ENCODE peak calls at places on chromosomes 6 and 20, in four cellular contexts. Y is HCT116, I is left ventricle myocardium inferior, U is OCI-M1. C is an unnamed sample.

GRCh38 chr20:2741881-2742280 is 49.3 kb downstream of the EBF4 start:
- DNase-seq in Y (no peak), I (no peak), U (no peak), C (no peak)

GRCh38 chr6:23633986-23634385 is 492.0 kb upstream of the NRSN1 start:
- DNase-seq in Y (no peak), I (no peak), U (no peak), C (no peak)

GRCh38 chr6:137975058-137975940 is 108.2 kb downstream of the TNFAIP3 start:
- DNase-seq in Y (peak), I (no peak), U (peak), C (no peak)

GRCh38 chr20:61262514-61262913 is 10.5 kb downstream of the CDH4 start:
- DNase-seq in Y (no peak), I (no peak), U (no peak), C (no peak)

GRCh38 chr6:160272707-160273106 is 14.1 kb upstream of the SLC22A2 start:
- DNase-seq in Y (no peak), I (no peak), U (no peak), C (no peak)

GRCh38 chr6:159062965-159063364 is 18.2 kb upstream of the TAGAP start:
- DNase-seq in Y (no peak), I (no peak), U (peak), C (no peak)

GRCh38 chr6:131532476-131533108 is 40.4 kb upstream of the ARG1 start:
- DNase-seq in Y (no peak), I (no peak), U (no peak), C (no peak)

GRCh38 chr20:43824699-43825402 is 89.8 kb upstream of the TOX2 start:
- DNase-seq in Y (no peak), I (no peak), U (peak), C (no peak)

GRCh38 chr6:3088853-3089445 is 20.7 kb downstream of the RIPK1 start:
- DNase-seq in Y (no peak), I (no peak), U (no peak), C (no peak)

GRCh38 chr20:16017656-16018055 is 555.6 kb downstream of the KIF16B start:
- DNase-seq in Y (no peak), I (no peak), U (no peak), C (no peak)

GRCh38 chr6:112906737-112907136 is 559.6 kb downstream of the RFPL4B start:
- DNase-seq in Y (no peak), I (peak), U (no peak), C (no peak)

GRCh38 chr20:60586417-60587105 is 628.3 kb downstream of the CDH26 start:
- DNase-seq in Y (no peak), I (peak), U (no peak), C (no peak)

GRCh38 chr20:46021361-46022359 is 7.4 kb upstream of the SLC12A5 start:
- DNase-seq in Y (no peak), I (no peak), U (peak), C (no peak)

GRCh38 chr6:107809966-107810365 is 14.1 kb downstream of the SCML4 start:
- DNase-seq in Y (no peak), I (no peak), U (no peak), C (no peak)

GRCh38 chr20:18650224-18650623 is 62.4 kb downstream of the DTD1 start:
- DNase-seq in Y (no peak), I (no peak), U (peak), C (no peak)

GRCh38 chr20:58366016-58366415 is 23.0 kb upstream of the VAPB start:
- DNase-seq in Y (no peak), I (no peak), U (no peak), C (no peak)

GRCh38 chr20:2866236-2866635 is 7.0 kb upstream of the PTPRA start:
- DNase-seq in Y (no peak), I (no peak), U (no peak), C (no peak)

GRCh38 chr6:147554281-147554680 is 45.8 kb downstream of the SAMD5 start:
- DNase-seq in Y (no peak), I (no peak), U (no peak), C (no peak)

GRCh38 chr6:130848945-130849344 is 21.7 kb downstream of the SMLR1 start:
- DNase-seq in Y (no peak), I (no peak), U (peak), C (no peak)

GRCh38 chr6:21265264-21266044 is 328.1 kb upstream of the SOX4 start:
- DNase-seq in Y (no peak), I (no peak), U (no peak), C (no peak)

GRCh38 chr6:98946877-98947410 is 802 bp downstream of the FBXL4 start:
- DNase-seq in Y (no peak), I (no peak), U (peak), C (no peak)

GRCh38 chr20:10646006-10646405 is 27.8 kb downstream of the JAG1 start:
- DNase-seq in Y (no peak), I (no peak), U (no peak), C (no peak)

GRCh38 chr6:44223471-44224153 is at the start of gene SLC29A1:
- DNase-seq in Y (no peak), I (peak), U (peak), C (no peak)

GRCh38 chr6:104705095-104705707 is 154.5 kb downstream of the HACE1 start:
- DNase-seq in Y (no peak), I (peak), U (peak), C (peak)

GRCh38 chr6:7058250-7058923 is 49.4 kb upstream of the RREB1 start:
- DNase-seq in Y (peak), I (no peak), U (peak), C (peak)

GRCh38 chr6:43282636-43283513 is 15.2 kb upstream of the SLC22A7 start:
- DNase-seq in Y (no peak), I (no peak), U (no peak), C (no peak)

GRCh38 chr20:17840423-17840822 is 128.2 kb downstream of the SNX5 start:
- DNase-seq in Y (no peak), I (no peak), U (no peak), C (no peak)

GRCh38 chr6:130482645-130483390 is 117.0 kb downstream of the TMEM200A start:
- DNase-seq in Y (no peak), I (no peak), U (peak), C (no peak)

GRCh38 chr20:36950432-36951197 is 893 bp downstream of the SAMHD1 start:
- DNase-seq in Y (no peak), I (peak), U (peak), C (no peak)

GRCh38 chr6:144311361-144311760 is 26.2 kb downstream of the UTRN start:
- DNase-seq in Y (no peak), I (no peak), U (no peak), C (no peak)

GRCh38 chr6:149140137-149140909 is 177.2 kb upstream of the TAB2 start:
- DNase-seq in Y (no peak), I (no peak), U (peak), C (no peak)

GRCh38 chr6:148934956-148935355 is 188.1 kb downstream of the UST start:
- DNase-seq in Y (no peak), I (no peak), U (no peak), C (no peak)

GRCh38 chr6:154156135-154156948 is 117.3 kb downstream of the OPRM1 start:
- DNase-seq in Y (peak), I (no peak), U (peak), C (peak)

GRCh38 chr20:36145877-36146707 is 8.4 kb upstream of the EPB41L1 start:
- DNase-seq in Y (no peak), I (peak), U (no peak), C (no peak)